ENCODE peak calls at places on chromosomes 1 and 21, in five cellular contexts. F, R, W, V and C are unnamed samples.

GRCh38 chr1:157415661-157416060 is 136.7 kb downstream of the FCRL5 start:
- DNase-seq in F (no peak), R (no peak), W (no peak), V (no peak), C (no peak)

GRCh38 chr1:114092118-114092517 is 61.6 kb downstream of the SYT6 start:
- DNase-seq in F (no peak), R (no peak), W (no peak), V (no peak), C (no peak)

GRCh38 chr1:37793773-37794371 is at the start of gene MANEAL:
- DNase-seq in F (peak), R (peak), W (no peak), V (peak), C (peak)

GRCh38 chr1:168083456-168084325 is 53.0 kb downstream of the GPR161 start:
- DNase-seq in F (no peak), R (no peak), W (no peak), V (no peak), C (no peak)

GRCh38 chr21:25409992-25410391 is 197.3 kb downstream of the MRPL39 start:
- DNase-seq in F (no peak), R (no peak), W (no peak), V (no peak), C (no peak)

GRCh38 chr1:221303623-221304022 is 424.4 kb downstream of the HLX start:
- DNase-seq in F (no peak), R (no peak), W (no peak), V (no peak), C (no peak)

GRCh38 chr1:180781718-180782117 is 131.0 kb upstream of the KIAA1614 start:
- DNase-seq in F (no peak), R (no peak), W (no peak), V (no peak), C (no peak)

GRCh38 chr1:108199231-108199657 is 899 bp downstream of the SLC25A24 start:
- DNase-seq in F (peak), R (peak), W (no peak), V (no peak), C (peak)

GRCh38 chr1:206578959-206579358 is 33.3 kb downstream of the EIF2D start:
- DNase-seq in F (no peak), R (no peak), W (no peak), V (no peak), C (no peak)

GRCh38 chr1:81877940-81878339 is 77.2 kb downstream of the ADGRL2 start:
- DNase-seq in F (no peak), R (no peak), W (no peak), V (no peak), C (no peak)